ENCODE peak calls at places on chromosome 2, in eight cellular contexts. Z is hippocampal formation; W is NCI-H510A treated with DMSO at 0.1 percent for 48 hours; I is kidney tubule cell; L is activated CD8-positive, alpha-beta memory T cell treated with anti-CD3 and anti-CD28 coated beads for 4 hours; C is HS-5; X is mammary epithelial cell; T is CD4-positive, alpha-beta T cell. J is an unnamed sample.
A peak's percentile ranks its signal among the peaks of the same experiment; 100 is the strongest.

GRCh38 chr2:231334179-231334930 is 61.2 kb upstream of the B3GNT7 start:
- DNase-seq in I (peak; percentile 18), L (no peak), X (no peak), C (no peak), Z (no peak), T (no peak), W (no peak), J (no peak)

GRCh38 chr2:188676012-188676405 is 298.2 kb upstream of the COL3A1 start:
- DNase-seq in W (no peak), T (no peak), C (no peak), L (no peak), Z (no peak), X (no peak), I (no peak), J (no peak)

GRCh38 chr2:101400516-101401315 is 13.4 kb upstream of the CREG2 start:
- DNase-seq in W (no peak), I (peak; percentile 61), L (no peak), T (no peak), C (no peak), Z (no peak), X (no peak), J (no peak)

GRCh38 chr2:73979021-73979420 is 5.7 kb upstream of the TET3 start:
- DNase-seq in W (no peak), L (peak; percentile 79), Z (no peak), T (peak; percentile 63), I (no peak), C (no peak), X (no peak), J (no peak)

GRCh38 chr2:207148025-207148424 is 17.7 kb downstream of the KLF7 start:
- DNase-seq in Z (no peak), T (no peak), L (no peak), C (peak; percentile 76), I (peak; percentile 84), X (no peak), W (no peak), J (no peak)

GRCh38 chr2:61950571-61951315 is 45.3 kb downstream of the COMMD1 start:
- DNase-seq in C (no peak), T (no peak), L (no peak), Z (no peak), W (no peak), X (peak; percentile 68), I (no peak), J (no peak)

GRCh38 chr2:207499114-207499513 is 30.6 kb upstream of the CREB1 start:
- DNase-seq in X (no peak), L (no peak), W (no peak), I (no peak), T (no peak), Z (no peak), C (no peak), J (no peak)

GRCh38 chr2:104862061-104862941 is 8.4 kb downstream of the POU3F3 start:
- DNase-seq in T (no peak), W (peak; percentile 37), L (no peak), C (no peak), Z (peak; percentile 62), I (peak; percentile 95), X (no peak), J (peak; percentile 65)

GRCh38 chr2:63776382-63776781 is 65.3 kb upstream of the UGP2 start:
- DNase-seq in X (no peak), T (no peak), W (no peak), C (no peak), L (no peak), Z (no peak), I (no peak), J (no peak)

GRCh38 chr2:226660524-226660923 is 139.1 kb downstream of the IRS1 start:
- DNase-seq in W (no peak), T (no peak), I (peak; percentile 81), X (peak; percentile 9), Z (no peak), C (peak; percentile 68), L (no peak), J (no peak)

GRCh38 chr2:229914182-229914581 is 7.6 kb downstream of the TRIP12 start:
- DNase-seq in T (no peak), W (no peak), Z (no peak), X (no peak), I (no peak), L (no peak), C (no peak), J (no peak)

GRCh38 chr2:17627434-17627833 is 86.9 kb downstream of the VSNL1 start:
- DNase-seq in I (no peak), Z (no peak), T (no peak), X (peak; percentile 27), C (no peak), W (no peak), L (no peak), J (no peak)

GRCh38 chr2:180385601-180386201 is 378.6 kb upstream of the CWC22 start:
- DNase-seq in C (peak; percentile 71), Z (no peak), T (no peak), W (no peak), L (no peak), I (no peak), X (peak; percentile 55), J (no peak)

GRCh38 chr2:21052044-21052443 is 8.2 kb upstream of the APOB start:
- DNase-seq in L (no peak), Z (no peak), X (no peak), W (no peak), C (no peak), T (no peak), I (no peak), J (no peak)

GRCh38 chr2:179594268-179595112 is 266.9 kb downstream of the ZNF385B start:
- DNase-seq in T (no peak), L (no peak), X (no peak), Z (no peak), I (no peak), C (no peak), W (no peak), J (no peak)

J was measured in occipital lobe.